ENCODE peak calls at places on chromosomes 2 and 18, in five cellular contexts. One of them, this sample, is unnamed.

GRCh38 chr2:110993557-110994231 is 127.0 kb upstream of the BCL2L11 start:
- DNase-seq in naive thymus-derived CD8-positive, alpha-beta T cell: no peak
- DNase-seq in stimulated activated CD4-positive, alpha-beta T cell treated with anti-CD3 and anti-CD28 coated beads, TNF-alpha, amount 100 ng/mL, for 24 hours: no peak
- DNase-seq in Caki2: peak; percentile 38
- DNase-seq in ecto neural progenitor cell: no peak
- DNase-seq in this sample: no peak

GRCh38 chr18:10477863-10478260 is 23.4 kb downstream of the APCDD1 start:
- DNase-seq in Caki2: no peak
- DNase-seq in stimulated activated CD4-positive, alpha-beta T cell treated with anti-CD3 and anti-CD28 coated beads, TNF-alpha, amount 100 ng/mL, for 24 hours: no peak
- DNase-seq in ecto neural progenitor cell: no peak
- DNase-seq in naive thymus-derived CD8-positive, alpha-beta T cell: no peak
- DNase-seq in this sample: no peak

GRCh38 chr2:188319845-188320244 is 28.2 kb downstream of the GULP1 start:
- DNase-seq in naive thymus-derived CD8-positive, alpha-beta T cell: no peak
- DNase-seq in stimulated activated CD4-positive, alpha-beta T cell treated with anti-CD3 and anti-CD28 coated beads, TNF-alpha, amount 100 ng/mL, for 24 hours: no peak
- DNase-seq in ecto neural progenitor cell: no peak
- DNase-seq in Caki2: no peak
- DNase-seq in this sample: no peak

GRCh38 chr2:1136071-1136470 is 185.4 kb downstream of the SNTG2 start:
- DNase-seq in ecto neural progenitor cell: no peak
- DNase-seq in Caki2: no peak
- DNase-seq in naive thymus-derived CD8-positive, alpha-beta T cell: no peak
- DNase-seq in stimulated activated CD4-positive, alpha-beta T cell treated with anti-CD3 and anti-CD28 coated beads, TNF-alpha, amount 100 ng/mL, for 24 hours: no peak
- DNase-seq in this sample: no peak

GRCh38 chr2:6254446-6254845 is 562.3 kb downstream of the SOX11 start:
- DNase-seq in stimulated activated CD4-positive, alpha-beta T cell treated with anti-CD3 and anti-CD28 coated beads, TNF-alpha, amount 100 ng/mL, for 24 hours: no peak
- DNase-seq in Caki2: no peak
- DNase-seq in naive thymus-derived CD8-positive, alpha-beta T cell: no peak
- DNase-seq in ecto neural progenitor cell: no peak
- DNase-seq in this sample: no peak

GRCh38 chr18:25349926-25350560 is 1.9 kb downstream of the ZNF521 start:
- DNase-seq in ecto neural progenitor cell: no peak
- DNase-seq in stimulated activated CD4-positive, alpha-beta T cell treated with anti-CD3 and anti-CD28 coated beads, TNF-alpha, amount 100 ng/mL, for 24 hours: no peak
- DNase-seq in Caki2: peak; percentile 2
- DNase-seq in naive thymus-derived CD8-positive, alpha-beta T cell: no peak
- DNase-seq in this sample: no peak

GRCh38 chr2:39608690-39609457 is 56.8 kb upstream of the TMEM178A start:
- DNase-seq in ecto neural progenitor cell: no peak
- DNase-seq in Caki2: no peak
- DNase-seq in naive thymus-derived CD8-positive, alpha-beta T cell: no peak
- DNase-seq in stimulated activated CD4-positive, alpha-beta T cell treated with anti-CD3 and anti-CD28 coated beads, TNF-alpha, amount 100 ng/mL, for 24 hours: no peak
- DNase-seq in this sample: no peak

GRCh38 chr2:236887519-236887918 is 198.2 kb upstream of the COPS8 start:
- DNase-seq in Caki2: no peak
- DNase-seq in naive thymus-derived CD8-positive, alpha-beta T cell: no peak
- DNase-seq in stimulated activated CD4-positive, alpha-beta T cell treated with anti-CD3 and anti-CD28 coated beads, TNF-alpha, amount 100 ng/mL, for 24 hours: no peak
- DNase-seq in ecto neural progenitor cell: no peak
- DNase-seq in this sample: no peak

GRCh38 chr2:235085476-235085875 is 133.7 kb downstream of the SH3BP4 start:
- DNase-seq in stimulated activated CD4-positive, alpha-beta T cell treated with anti-CD3 and anti-CD28 coated beads, TNF-alpha, amount 100 ng/mL, for 24 hours: no peak
- DNase-seq in ecto neural progenitor cell: no peak
- DNase-seq in naive thymus-derived CD8-positive, alpha-beta T cell: no peak
- DNase-seq in Caki2: no peak
- DNase-seq in this sample: no peak

GRCh38 chr2:57759822-57760300 is 286.7 kb upstream of the VRK2 start:
- DNase-seq in ecto neural progenitor cell: peak; percentile 97
- DNase-seq in stimulated activated CD4-positive, alpha-beta T cell treated with anti-CD3 and anti-CD28 coated beads, TNF-alpha, amount 100 ng/mL, for 24 hours: peak; percentile 51
- DNase-seq in naive thymus-derived CD8-positive, alpha-beta T cell: peak; percentile 37
- DNase-seq in Caki2: peak; percentile 74
- DNase-seq in this sample: peak; percentile 53

This sample was measured in activated T-helper 9 cell treated with anti-CD3 and anti-CD28 coated beads, Interleukin-2, amount 50 U/mL, for 16 hours.